ENCODE peak calls at places on chromosomes 4 and X, in seven cellular contexts. X is kidney glomerular epithelial cell, D is neural crest cell, K is T-helper 1 cell, G is AG10803, Q is keratinocyte, F is AG04450. T is an unnamed sample.

GRCh38 chr4:186676531-186677158 is 47.0 kb downstream of the FAT1 start:
- DNase-seq in X (peak; percentile 97), D (no peak), K (no peak), G (peak; percentile 89), Q (peak; percentile 38), F (peak; percentile 95), T (no peak)

GRCh38 chr4:108940086-108941033 is 177.5 kb upstream of the ETNPPL start:
- DNase-seq in X (peak; percentile 6), D (no peak), K (no peak), G (no peak), Q (peak; percentile 25), F (no peak), T (no peak)

GRCh38 chrX:11386001-11386523 is 92.8 kb downstream of the AMELX start:
- DNase-seq in X (peak; percentile 32), D (no peak), K (no peak), G (peak; percentile 82), Q (no peak), F (peak; percentile 26), T (no peak)

GRCh38 chr4:73864973-73865372 is 4.2 kb upstream of the CXCL1 start:
- DNase-seq in X (no peak), D (no peak), K (no peak), G (peak; percentile 41), Q (no peak), F (no peak), T (no peak)

GRCh38 chrX:68511255-68511654 is 12.4 kb downstream of the YIPF6 start:
- DNase-seq in X (no peak), D (peak; percentile 44), K (no peak), G (peak; percentile 26), Q (no peak), F (no peak), T (no peak)

GRCh38 chr4:101471201-101471600 is 123.9 kb upstream of the PPP3CA start:
- DNase-seq in X (no peak), D (no peak), K (no peak), G (peak; percentile 13), Q (no peak), F (no peak), T (no peak)

GRCh38 chr4:110074570-110074969 is 123.8 kb downstream of the ELOVL6 start:
- DNase-seq in X (no peak), D (no peak), K (no peak), G (no peak), Q (no peak), F (no peak), T (no peak)

GRCh38 chr4:170687751-170688150 is 598.0 kb upstream of the AADAT start:
- DNase-seq in X (no peak), D (no peak), K (no peak), G (no peak), Q (no peak), F (no peak), T (no peak)